ENCODE peak calls at places on chromosomes 12 and 14, in eight cellular contexts. L, T, R, U, I, O, K and B are unnamed samples.

GRCh38 chr14:54665938-54666337 is 99.0 kb downstream of the SAMD4A start:
- DNase-seq in L (no peak), T (no peak), R (no peak), U (no peak), I (no peak), O (no peak), K (no peak), B (peak)

GRCh38 chr14:90421001-90421580 is 24.3 kb downstream of the CALM1 start:
- DNase-seq in L (no peak), T (no peak), R (no peak), U (no peak), I (no peak), O (no peak), K (no peak), B (no peak)

GRCh38 chr14:27056586-27056985 is 458.8 kb upstream of the NOVA1 start:
- DNase-seq in L (no peak), T (no peak), R (no peak), U (no peak), I (no peak), O (no peak), K (no peak), B (no peak)

GRCh38 chr14:70097576-70098256 is 91.0 kb downstream of the SLC8A3 start:
- DNase-seq in L (no peak), T (no peak), R (no peak), U (no peak), I (no peak), O (no peak), K (no peak), B (no peak)

GRCh38 chr12:70254225-70254624 is 11.0 kb downstream of the CNOT2 start:
- DNase-seq in L (no peak), T (no peak), R (no peak), U (no peak), I (no peak), O (no peak), K (no peak), B (no peak)

GRCh38 chr14:47278233-47278842 is 397.1 kb downstream of the MDGA2 start:
- DNase-seq in L (peak), T (no peak), R (no peak), U (no peak), I (no peak), O (no peak), K (no peak), B (peak)

GRCh38 chr12:93361159-93361919 is 16.4 kb upstream of the NUDT4 start:
- DNase-seq in L (no peak), T (no peak), R (no peak), U (no peak), I (peak), O (no peak), K (no peak), B (no peak)

GRCh38 chr12:33514893-33515292 is 75.3 kb upstream of the SYT10 start:
- DNase-seq in L (peak), T (no peak), R (no peak), U (no peak), I (no peak), O (no peak), K (no peak), B (no peak)

GRCh38 chr14:80433811-80434210 is 222.5 kb upstream of the DIO2 start:
- DNase-seq in L (no peak), T (no peak), R (no peak), U (no peak), I (no peak), O (no peak), K (no peak), B (no peak)

GRCh38 chr12:28872654-28873268 is 276.3 kb upstream of the FAR2 start:
- DNase-seq in L (peak), T (no peak), R (no peak), U (no peak), I (peak), O (no peak), K (peak), B (peak)

GRCh38 chr14:96632363-96632758 is 130.2 kb downstream of the PAPOLA start:
- DNase-seq in L (no peak), T (no peak), R (no peak), U (no peak), I (no peak), O (no peak), K (no peak), B (no peak)

GRCh38 chr14:56580317-56580711 is 716 bp downstream of the TMEM260 start:
- DNase-seq in L (no peak), T (no peak), R (no peak), U (no peak), I (no peak), O (no peak), K (no peak), B (no peak)

GRCh38 chr12:10968765-10969456 is 17.8 kb downstream of the TAS2R50 start:
- DNase-seq in L (no peak), T (peak), R (peak), U (peak), I (peak), O (no peak), K (no peak), B (no peak)

GRCh38 chr12:65765436-65765813 is 58.9 kb upstream of the HMGA2 start:
- DNase-seq in L (no peak), T (no peak), R (no peak), U (no peak), I (peak), O (no peak), K (no peak), B (no peak)

GRCh38 chr12:15856097-15856982 is 25.8 kb upstream of the STRAP start:
- DNase-seq in L (peak), T (peak), R (no peak), U (no peak), I (peak), O (no peak), K (no peak), B (peak)

GRCh38 chr12:91414636-91415035 is 232.0 kb upstream of the DCN start:
- DNase-seq in L (no peak), T (no peak), R (no peak), U (no peak), I (no peak), O (no peak), K (no peak), B (no peak)

GRCh38 chr12:55931780-55932545 is 1.0 kb downstream of the DGKA start:
- DNase-seq in L (no peak), T (no peak), R (peak), U (peak), I (no peak), O (no peak), K (no peak), B (peak)

GRCh38 chr14:34368115-34368970 is 93.7 kb downstream of the SPTSSA start:
- DNase-seq in L (no peak), T (no peak), R (no peak), U (no peak), I (no peak), O (no peak), K (peak), B (no peak)

GRCh38 chr14:39169541-39169900 is 612 bp downstream of the TRAPPC6B start:
- DNase-seq in L (no peak), T (no peak), R (no peak), U (no peak), I (no peak), O (no peak), K (no peak), B (no peak)

GRCh38 chr12:92408072-92408900 is 262.6 kb upstream of the BTG1 start:
- DNase-seq in L (no peak), T (no peak), R (no peak), U (no peak), I (peak), O (no peak), K (no peak), B (peak)

GRCh38 chr14:105379946-105380345 is 18.4 kb upstream of the TEX22 start:
- DNase-seq in L (no peak), T (no peak), R (peak), U (no peak), I (no peak), O (no peak), K (no peak), B (no peak)

GRCh38 chr14:50599700-50600444 is 39.9 kb downstream of the ATL1 start:
- DNase-seq in L (no peak), T (peak), R (no peak), U (no peak), I (peak), O (no peak), K (no peak), B (peak)

GRCh38 chr12:132766380-132767085 is 4.9 kb upstream of the ANKLE2 start:
- DNase-seq in L (no peak), T (no peak), R (peak), U (no peak), I (no peak), O (no peak), K (no peak), B (no peak)

GRCh38 chr14:94559638-94560290 is 1.5 kb upstream of the SERPINA4 start:
- DNase-seq in L (no peak), T (no peak), R (no peak), U (no peak), I (no peak), O (no peak), K (no peak), B (no peak)

GRCh38 chr14:66508547-66508845 is 549 bp downstream of the GPHN start:
- DNase-seq in L (no peak), T (no peak), R (no peak), U (no peak), I (no peak), O (no peak), K (no peak), B (no peak)